ENCODE peak calls at places on chromosome 3, in nine cellular contexts. W is activated CD8-positive, alpha-beta memory T cell treated with anti-CD3 and anti-CD28 coated beads, Interleukin-2, amount 10 ng/mL, durations not matched to agents 7 days and 5 days; M is B cell; Y is stimulated activated naive B cell treated with anti-CD40 and anti-IgM and Interleukin-4, amounts not matched to agents 10 μg/mL and 1 μg/mL and 100 μg/mL, for 72 hours; H is GM04503; S is ureter; O is HTR-8/SVneo; V is activated CD4-positive, alpha-beta T cell treated with anti-CD3 and anti-CD28 coated beads for 24 hours; N is skeletal muscle cell. C is an unnamed sample.

GRCh38 chr3:165464736-165465135 is 268.6 kb upstream of the SLITRK3 start:
- DNase-seq in Y (no peak), H (no peak), S (no peak), N (peak), V (no peak), M (no peak), O (peak), W (no peak), C (no peak)

GRCh38 chr3:13204177-13204581 is 130.9 kb upstream of the IQSEC1 start:
- DNase-seq in M (peak), S (no peak), Y (no peak), V (no peak), W (no peak), N (no peak), H (no peak), O (no peak), C (no peak)

GRCh38 chr3:16464499-16465150 is 48.9 kb downstream of the RFTN1 start:
- DNase-seq in M (no peak), O (no peak), S (no peak), N (no peak), V (no peak), Y (no peak), H (peak), W (no peak), C (no peak)

GRCh38 chr3:40309925-40310635 is 573 bp downstream of the EIF1B start:
- DNase-seq in S (peak), N (no peak), M (peak), H (no peak), Y (peak), W (peak), O (peak), V (no peak), C (peak)

GRCh38 chr3:32667072-32667582 is 17.9 kb upstream of the CNOT10 start:
- DNase-seq in O (no peak), M (no peak), W (no peak), S (no peak), H (no peak), N (no peak), Y (no peak), V (no peak), C (no peak)

GRCh38 chr3:10495003-10495402 is 10.4 kb downstream of the ATP2B2 start:
- DNase-seq in W (no peak), M (no peak), H (no peak), S (no peak), Y (no peak), V (no peak), N (no peak), O (peak), C (no peak)

GRCh38 chr3:56796202-56796601 is 5.5 kb downstream of the ARHGEF3 start:
- DNase-seq in N (no peak), M (no peak), V (no peak), O (no peak), W (peak), Y (no peak), H (no peak), S (no peak), C (peak)

GRCh38 chr3:170815340-170815739 is 54.7 kb downstream of the RPL22L1 start:
- DNase-seq in O (no peak), N (no peak), Y (no peak), H (no peak), W (no peak), V (no peak), S (no peak), M (no peak), C (no peak)

C was measured in effector CD4-positive, alpha-beta T cell.